ENCODE peak calls at places on chromosome 12, in four cellular contexts. One of them, this sample, is unnamed.

GRCh38 chr12:110744697-110745264 is 2.1 kb upstream of the PPP1CC start:
- DNase-seq in SW480: peak
- DNase-seq in T-helper 2 cell: no peak
- DNase-seq in Panc1: no peak
- DNase-seq in this sample: peak

GRCh38 chr12:47894652-47895051 is 10.1 kb downstream of the VDR start:
- DNase-seq in SW480: no peak
- DNase-seq in T-helper 2 cell: no peak
- DNase-seq in Panc1: no peak
- DNase-seq in this sample: no peak

GRCh38 chr12:54300732-54301427 is at the start of gene NFE2:
- DNase-seq in SW480: peak
- DNase-seq in T-helper 2 cell: no peak
- DNase-seq in Panc1: no peak
- DNase-seq in this sample: no peak

GRCh38 chr12:106675651-106676435 is 93.0 kb downstream of the RFX4 start:
- DNase-seq in SW480: no peak
- DNase-seq in T-helper 2 cell: no peak
- DNase-seq in Panc1: no peak
- DNase-seq in this sample: no peak

GRCh38 chr12:123934016-123934620 is 38.5 kb downstream of the CCDC92 start:
- DNase-seq in SW480: no peak
- DNase-seq in T-helper 2 cell: no peak
- DNase-seq in Panc1: no peak
- DNase-seq in this sample: no peak

GRCh38 chr12:50215033-50215432 is 47.9 kb upstream of the CERS5 start:
- DNase-seq in SW480: no peak
- DNase-seq in T-helper 2 cell: no peak
- DNase-seq in Panc1: no peak
- DNase-seq in this sample: no peak

GRCh38 chr12:4114986-4115385 is 158.6 kb upstream of the CCND2 start:
- DNase-seq in SW480: no peak
- DNase-seq in T-helper 2 cell: no peak
- DNase-seq in Panc1: no peak
- DNase-seq in this sample: no peak

GRCh38 chr12:12267801-12268200 is 957 bp upstream of the LRP6 start:
- DNase-seq in SW480: peak
- DNase-seq in T-helper 2 cell: no peak
- DNase-seq in Panc1: no peak
- DNase-seq in this sample: no peak

GRCh38 chr12:51377099-51377984 is 13.9 kb downstream of the GALNT6 start:
- DNase-seq in SW480: no peak
- DNase-seq in T-helper 2 cell: no peak
- DNase-seq in Panc1: no peak
- DNase-seq in this sample: no peak

This sample was measured in SW 1271.